ENCODE peak calls at places on chromosomes 11 and 22, in eight cellular contexts. B is hepatocyte, O is HCT116, E is MM.1S, T is GM23338, P is GM23248, Y is SK-N-SH, U is PC-3. C is an unnamed sample.

GRCh38 chr11:78224906-78225420 is 36.2 kb downstream of the USP35 start:
- DNase-seq in B (no peak), O (no peak), E (no peak), T (no peak), P (no peak), Y (no peak), U (no peak), C (no peak)

GRCh38 chr11:15795378-15795777 is 561.0 kb downstream of the SOX6 start:
- DNase-seq in B (no peak), O (no peak), E (no peak), T (no peak), P (no peak), Y (no peak), U (no peak), C (no peak)

GRCh38 chr22:38872831-38873248 is 824 bp upstream of the CBX6 start:
- DNase-seq in B (peak), O (no peak), E (no peak), T (peak), P (peak), Y (peak), U (no peak), C (peak)

GRCh38 chr11:114256176-114256897 is 39.9 kb upstream of the NNMT start:
- DNase-seq in B (no peak), O (no peak), E (no peak), T (no peak), P (no peak), Y (no peak), U (no peak), C (peak)

GRCh38 chr22:33438273-33438672 is 380.1 kb upstream of the SYN3 start:
- DNase-seq in B (peak), O (no peak), E (no peak), T (no peak), P (peak), Y (no peak), U (peak), C (no peak)

GRCh38 chr11:69352715-69353325 is 58.9 kb downstream of the MYEOV start:
- DNase-seq in B (peak), O (peak), E (no peak), T (no peak), P (peak), Y (no peak), U (peak), C (no peak)

GRCh38 chr11:123006860-123007542 is 25.4 kb upstream of the BSX start:
- DNase-seq in B (no peak), O (no peak), E (no peak), T (peak), P (peak), Y (no peak), U (no peak), C (no peak)

GRCh38 chr11:108302121-108302785 is 79.4 kb downstream of the ATM start:
- DNase-seq in B (no peak), O (no peak), E (no peak), T (no peak), P (peak), Y (no peak), U (peak), C (no peak)

GRCh38 chr11:8671242-8671641 is 11.2 kb downstream of the TRIM66 start:
- DNase-seq in B (peak), O (no peak), E (no peak), T (peak), P (peak), Y (peak), U (peak), C (peak)

GRCh38 chr11:114036156-114036811 is 23.2 kb upstream of the ZBTB16 start:
- DNase-seq in B (peak), O (peak), E (peak), T (peak), P (peak), Y (peak), U (peak), C (peak)

GRCh38 chr22:38305481-38306448 is 11.5 kb downstream of the CSNK1E start:
- DNase-seq in B (peak), O (no peak), E (peak), T (peak), P (peak), Y (no peak), U (no peak), C (peak)

GRCh38 chr22:45210577-45211431 is 29.9 kb downstream of the KIAA0930 start:
- DNase-seq in B (no peak), O (no peak), E (no peak), T (no peak), P (peak), Y (no peak), U (no peak), C (no peak)

GRCh38 chr22:47439643-47440265 is 677.3 kb downstream of the TBC1D22A start:
- DNase-seq in B (no peak), O (no peak), E (no peak), T (no peak), P (no peak), Y (no peak), U (no peak), C (no peak)

GRCh38 chr22:42624551-42625106 is 9.9 kb upstream of the POLDIP3 start:
- DNase-seq in B (no peak), O (no peak), E (no peak), T (no peak), P (no peak), Y (no peak), U (no peak), C (no peak)
- H2AFZ ChIP-seq in B (no peak), O (no peak), E (no peak), T (no peak), P (no peak), Y (no peak), U (no peak), C (no peak)

DNA sequence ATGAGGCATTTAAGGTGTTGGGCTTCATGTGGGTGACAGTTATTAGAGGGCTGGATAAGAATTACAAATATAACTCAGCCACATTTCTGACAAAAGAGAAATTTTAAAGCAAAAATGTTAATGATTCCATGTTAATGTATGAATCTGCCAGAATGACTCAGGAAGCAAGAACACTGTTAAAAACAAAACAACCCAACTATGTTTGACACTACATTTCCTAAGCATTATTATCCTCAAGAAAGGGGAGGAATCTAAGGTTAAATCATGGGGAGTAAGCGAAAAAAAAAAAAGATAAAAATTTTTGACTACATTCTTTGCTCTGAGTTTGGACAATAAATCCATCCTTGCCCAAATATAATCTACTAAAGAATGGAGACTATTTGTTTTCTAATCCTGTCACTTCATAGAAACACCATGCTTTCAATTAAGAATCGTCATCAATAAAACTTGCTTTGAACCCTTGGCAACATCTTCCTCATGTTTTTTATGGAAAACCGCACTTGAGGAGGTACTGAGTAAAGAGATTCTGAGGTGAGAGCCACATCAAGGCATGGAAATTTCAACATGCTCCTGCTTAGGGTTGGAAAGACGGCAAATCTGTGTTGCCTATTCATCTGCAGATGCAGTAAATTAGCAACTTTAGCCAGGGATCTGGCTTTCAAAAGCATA is 9.8 kb downstream of the MAML2 start:
- DNase-seq in B (no peak), O (no peak), E (no peak), T (peak), P (peak), Y (no peak), U (no peak), C (no peak)
- H3K4me3 ChIP-seq in B (no peak), O (no peak), E (no peak), T (peak), P (peak), Y (no peak), U (no peak), C (no peak)

DNA sequence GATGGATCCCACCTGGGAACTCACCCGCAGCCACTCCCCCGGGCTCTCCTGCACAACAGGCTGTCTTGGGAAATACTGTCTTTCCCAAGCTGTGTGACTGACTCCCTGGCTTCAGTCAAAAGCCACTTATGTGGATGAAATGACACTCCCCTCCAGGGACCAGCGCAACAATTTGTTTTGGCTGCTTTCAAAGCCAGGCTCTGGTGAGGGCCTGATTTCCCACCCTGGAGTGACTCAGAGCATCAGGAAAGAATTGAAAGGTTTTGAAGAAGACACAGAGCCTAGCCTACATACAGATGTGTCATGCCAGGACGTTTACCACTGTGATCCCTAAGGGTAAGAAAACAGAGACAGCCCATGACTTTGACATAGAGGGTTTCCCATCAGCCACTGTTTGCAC is 550.5 kb downstream of the MIAT start:
- DNase-seq in B (no peak), O (no peak), E (no peak), T (no peak), P (peak), Y (no peak), U (no peak), C (no peak)
- TF ChIP-seq EZH2phosphoT487 in B (no peak), O (no peak), E (no peak), T (no peak), P (no peak), Y (no peak), U (no peak), C (no peak)

GRCh38 chr11:103637250-103637649 is 399.2 kb upstream of the DDI1 start:
- DNase-seq in B (no peak), O (no peak), E (no peak), T (peak), P (peak), Y (no peak), U (peak), C (no peak)
- H2AFZ ChIP-seq in B (no peak), O (peak), E (no peak), T (no peak), P (no peak), Y (no peak), U (no peak), C (no peak)

GRCh38 chr11:118247041-118247440 is 5.1 kb downstream of the MPZL3 start:
- DNase-seq in B (peak), O (no peak), E (no peak), T (no peak), P (no peak), Y (no peak), U (peak), C (no peak)

GRCh38 chr11:118251858-118252652 is at the start of gene MPZL3:
- DNase-seq in B (peak), O (peak), E (peak), T (peak), P (peak), Y (peak), U (peak), C (peak)

GRCh38 chr11:118258410-118258809 is 5.7 kb downstream of the MPZL2 start:
- DNase-seq in B (no peak), O (no peak), E (peak), T (peak), P (no peak), Y (no peak), U (peak), C (no peak)

DNA sequence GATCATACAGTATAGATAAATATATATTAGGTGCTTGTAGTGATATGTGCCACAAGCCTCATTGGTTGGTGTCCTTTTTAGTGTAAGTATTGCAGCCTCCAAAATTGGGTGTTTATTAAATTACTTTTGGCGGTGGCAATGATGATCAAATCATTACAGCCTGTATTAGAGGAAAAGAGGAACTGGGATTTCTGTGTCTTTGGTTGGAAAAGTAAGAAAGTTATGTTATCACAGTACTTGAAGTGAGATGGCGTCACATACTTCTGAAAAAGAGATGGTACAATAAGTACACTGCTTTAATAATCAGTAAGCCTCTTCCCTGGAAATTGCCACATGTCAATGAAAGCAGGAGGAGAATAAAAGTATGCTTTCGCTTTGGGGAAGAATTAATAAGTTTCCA is 523 bp upstream of the MPZL3 start:
- DNase-seq in B (no peak), O (no peak), E (no peak), T (no peak), P (no peak), Y (no peak), U (no peak), C (no peak)
- H3K4me3 ChIP-seq in B (peak), O (peak), E (peak), T (peak), P (peak), Y (peak), U (peak), C (peak)